ENCODE peak calls at places on chromosome 22, in eight cellular contexts. One of them, this sample, is unnamed.
A peak's percentile ranks its signal among the peaks of the same experiment; 100 is the strongest.

GRCh38 chr22:37253164-37253660 is 9.1 kb upstream of the RAC2 start:
- DNase-seq in pancreas: no peak
- DNase-seq in naive thymus-derived CD4-positive, alpha-beta T cell: no peak
- DNase-seq in right lobe of liver: no peak
- DNase-seq in NT2/D1: no peak
- DNase-seq in CD8-positive, alpha-beta T cell: no peak
- DNase-seq in psoas muscle: no peak
- DNase-seq in upper lobe of right lung: no peak
- DNase-seq in this sample: no peak

GRCh38 chr22:45318558-45319318 is 9.0 kb downstream of the FAM118A start:
- DNase-seq in naive thymus-derived CD4-positive, alpha-beta T cell: peak; percentile 76
- DNase-seq in psoas muscle: no peak
- DNase-seq in NT2/D1: no peak
- DNase-seq in upper lobe of right lung: no peak
- DNase-seq in CD8-positive, alpha-beta T cell: no peak
- DNase-seq in right lobe of liver: no peak
- DNase-seq in pancreas: no peak
- DNase-seq in this sample: no peak

GRCh38 chr22:28297504-28297903 is 378.4 kb upstream of the PITPNB start:
- DNase-seq in CD8-positive, alpha-beta T cell: no peak
- DNase-seq in psoas muscle: no peak
- DNase-seq in upper lobe of right lung: no peak
- DNase-seq in naive thymus-derived CD4-positive, alpha-beta T cell: no peak
- DNase-seq in pancreas: no peak
- DNase-seq in right lobe of liver: no peak
- DNase-seq in NT2/D1: no peak
- DNase-seq in this sample: no peak

GRCh38 chr22:20101638-20102037 is 14.3 kb upstream of the RANBP1 start:
- DNase-seq in pancreas: peak; percentile 50
- DNase-seq in naive thymus-derived CD4-positive, alpha-beta T cell: no peak
- DNase-seq in right lobe of liver: peak; percentile 79
- DNase-seq in psoas muscle: peak; percentile 19
- DNase-seq in NT2/D1: no peak
- DNase-seq in upper lobe of right lung: no peak
- DNase-seq in CD8-positive, alpha-beta T cell: no peak
- DNase-seq in this sample: no peak

GRCh38 chr22:29049655-29050263 is 11.9 kb downstream of the C22orf31 start:
- DNase-seq in pancreas: peak; percentile 73
- DNase-seq in NT2/D1: no peak
- DNase-seq in CD8-positive, alpha-beta T cell: no peak
- DNase-seq in naive thymus-derived CD4-positive, alpha-beta T cell: no peak
- DNase-seq in upper lobe of right lung: no peak
- DNase-seq in right lobe of liver: no peak
- DNase-seq in psoas muscle: no peak
- DNase-seq in this sample: no peak

GRCh38 chr22:26579331-26579886 is 10.5 kb downstream of the TPST2 start:
- DNase-seq in upper lobe of right lung: peak; percentile 66
- DNase-seq in naive thymus-derived CD4-positive, alpha-beta T cell: peak; percentile 48
- DNase-seq in right lobe of liver: no peak
- DNase-seq in psoas muscle: no peak
- DNase-seq in NT2/D1: no peak
- DNase-seq in CD8-positive, alpha-beta T cell: peak; percentile 50
- DNase-seq in pancreas: no peak
- DNase-seq in this sample: no peak

GRCh38 chr22:20498913-20499312 is 3.3 kb upstream of the KLHL22 start:
- DNase-seq in NT2/D1: no peak
- DNase-seq in psoas muscle: no peak
- DNase-seq in pancreas: no peak
- DNase-seq in CD8-positive, alpha-beta T cell: no peak
- DNase-seq in right lobe of liver: no peak
- DNase-seq in upper lobe of right lung: no peak
- DNase-seq in naive thymus-derived CD4-positive, alpha-beta T cell: no peak
- DNase-seq in this sample: no peak

GRCh38 chr22:36144886-36145541 is 15.5 kb downstream of the APOL3 start:
- DNase-seq in upper lobe of right lung: no peak
- DNase-seq in right lobe of liver: no peak
- DNase-seq in CD8-positive, alpha-beta T cell: no peak
- DNase-seq in naive thymus-derived CD4-positive, alpha-beta T cell: peak; percentile 45
- DNase-seq in psoas muscle: peak; percentile 75
- DNase-seq in pancreas: no peak
- DNase-seq in NT2/D1: peak; percentile 48
- DNase-seq in this sample: peak; percentile 77

GRCh38 chr22:35131423-35132050 is 65.6 kb downstream of the ISX start:
- DNase-seq in naive thymus-derived CD4-positive, alpha-beta T cell: no peak
- DNase-seq in NT2/D1: no peak
- DNase-seq in upper lobe of right lung: no peak
- DNase-seq in CD8-positive, alpha-beta T cell: no peak
- DNase-seq in psoas muscle: no peak
- DNase-seq in pancreas: no peak
- DNase-seq in right lobe of liver: no peak
- DNase-seq in this sample: no peak

GRCh38 chr22:27561301-27561820 is 240.2 kb downstream of the MN1 start:
- DNase-seq in naive thymus-derived CD4-positive, alpha-beta T cell: no peak
- DNase-seq in pancreas: no peak
- DNase-seq in psoas muscle: no peak
- DNase-seq in right lobe of liver: no peak
- DNase-seq in NT2/D1: no peak
- DNase-seq in CD8-positive, alpha-beta T cell: no peak
- DNase-seq in upper lobe of right lung: no peak
- DNase-seq in this sample: no peak

GRCh38 chr22:36692280-36692679 is 11.3 kb downstream of the CACNG2 start:
- DNase-seq in psoas muscle: no peak
- DNase-seq in pancreas: no peak
- DNase-seq in upper lobe of right lung: no peak
- DNase-seq in naive thymus-derived CD4-positive, alpha-beta T cell: no peak
- DNase-seq in CD8-positive, alpha-beta T cell: no peak
- DNase-seq in right lobe of liver: no peak
- DNase-seq in NT2/D1: no peak
- DNase-seq in this sample: no peak

GRCh38 chr22:37563153-37564081 is 3.1 kb downstream of the CDC42EP1 start:
- DNase-seq in naive thymus-derived CD4-positive, alpha-beta T cell: no peak
- DNase-seq in pancreas: peak; percentile 85
- DNase-seq in NT2/D1: no peak
- DNase-seq in right lobe of liver: peak; percentile 72
- DNase-seq in upper lobe of right lung: peak; percentile 82
- DNase-seq in psoas muscle: peak; percentile 81
- DNase-seq in CD8-positive, alpha-beta T cell: no peak
- DNase-seq in this sample: peak; percentile 90

GRCh38 chr22:20238567-20239062 is 29.5 kb downstream of the RTN4R start:
- DNase-seq in CD8-positive, alpha-beta T cell: peak; percentile 34
- DNase-seq in pancreas: no peak
- DNase-seq in NT2/D1: peak; percentile 44
- DNase-seq in naive thymus-derived CD4-positive, alpha-beta T cell: peak; percentile 38
- DNase-seq in psoas muscle: peak; percentile 67
- DNase-seq in upper lobe of right lung: peak; percentile 84
- DNase-seq in right lobe of liver: peak; percentile 84
- DNase-seq in this sample: no peak

GRCh38 chr22:32820131-32820882 is 18.8 kb downstream of the TIMP3 start:
- DNase-seq in right lobe of liver: no peak
- DNase-seq in CD8-positive, alpha-beta T cell: no peak
- DNase-seq in psoas muscle: no peak
- DNase-seq in NT2/D1: no peak
- DNase-seq in pancreas: no peak
- DNase-seq in naive thymus-derived CD4-positive, alpha-beta T cell: no peak
- DNase-seq in upper lobe of right lung: peak; percentile 19
- DNase-seq in this sample: no peak

GRCh38 chr22:37559901-37560681 is at the start of gene CDC42EP1:
- DNase-seq in CD8-positive, alpha-beta T cell: no peak
- DNase-seq in NT2/D1: no peak
- DNase-seq in psoas muscle: peak; percentile 75
- DNase-seq in right lobe of liver: peak; percentile 88
- DNase-seq in upper lobe of right lung: peak; percentile 87
- DNase-seq in naive thymus-derived CD4-positive, alpha-beta T cell: no peak
- DNase-seq in pancreas: peak; percentile 91
- DNase-seq in this sample: no peak

GRCh38 chr22:17945851-17946690 is 78.3 kb downstream of the MICAL3 start:
- DNase-seq in CD8-positive, alpha-beta T cell: no peak
- DNase-seq in pancreas: no peak
- DNase-seq in NT2/D1: no peak
- DNase-seq in naive thymus-derived CD4-positive, alpha-beta T cell: no peak
- DNase-seq in psoas muscle: no peak
- DNase-seq in right lobe of liver: no peak
- DNase-seq in upper lobe of right lung: no peak
- DNase-seq in this sample: no peak

GRCh38 chr22:37197451-37198289 is 9.6 kb upstream of the C1QTNF6 start:
- DNase-seq in NT2/D1: no peak
- DNase-seq in upper lobe of right lung: peak; percentile 76
- DNase-seq in psoas muscle: peak; percentile 84
- DNase-seq in naive thymus-derived CD4-positive, alpha-beta T cell: no peak
- DNase-seq in pancreas: peak; percentile 85
- DNase-seq in CD8-positive, alpha-beta T cell: no peak
- DNase-seq in right lobe of liver: peak; percentile 85
- DNase-seq in this sample: peak; percentile 88

GRCh38 chr22:47290706-47291430 is 528.4 kb downstream of the TBC1D22A start:
- DNase-seq in naive thymus-derived CD4-positive, alpha-beta T cell: no peak
- DNase-seq in pancreas: peak; percentile 25
- DNase-seq in CD8-positive, alpha-beta T cell: no peak
- DNase-seq in upper lobe of right lung: peak; percentile 21
- DNase-seq in NT2/D1: no peak
- DNase-seq in right lobe of liver: no peak
- DNase-seq in psoas muscle: peak; percentile 31
- DNase-seq in this sample: no peak

GRCh38 chr22:17726561-17727243 is 47.6 kb downstream of the BID start:
- DNase-seq in naive thymus-derived CD4-positive, alpha-beta T cell: no peak
- DNase-seq in NT2/D1: no peak
- DNase-seq in psoas muscle: no peak
- DNase-seq in pancreas: no peak
- DNase-seq in upper lobe of right lung: no peak
- DNase-seq in right lobe of liver: no peak
- DNase-seq in CD8-positive, alpha-beta T cell: no peak
- DNase-seq in this sample: no peak

GRCh38 chr22:28873183-28873964 is 10.0 kb upstream of the ZNRF3 start:
- DNase-seq in upper lobe of right lung: no peak
- DNase-seq in pancreas: no peak
- DNase-seq in CD8-positive, alpha-beta T cell: no peak
- DNase-seq in naive thymus-derived CD4-positive, alpha-beta T cell: no peak
- DNase-seq in NT2/D1: no peak
- DNase-seq in psoas muscle: no peak
- DNase-seq in right lobe of liver: no peak
- DNase-seq in this sample: no peak

GRCh38 chr22:29073618-29074275 is 912 bp downstream of the KREMEN1 start:
- DNase-seq in right lobe of liver: peak; percentile 72
- DNase-seq in upper lobe of right lung: peak; percentile 80
- DNase-seq in CD8-positive, alpha-beta T cell: no peak
- DNase-seq in pancreas: peak; percentile 87
- DNase-seq in NT2/D1: no peak
- DNase-seq in naive thymus-derived CD4-positive, alpha-beta T cell: no peak
- DNase-seq in psoas muscle: peak; percentile 74
- DNase-seq in this sample: no peak

GRCh38 chr22:26897384-26897783 is 240.0 kb downstream of the MIAT start:
- DNase-seq in upper lobe of right lung: no peak
- DNase-seq in CD8-positive, alpha-beta T cell: no peak
- DNase-seq in psoas muscle: no peak
- DNase-seq in naive thymus-derived CD4-positive, alpha-beta T cell: no peak
- DNase-seq in right lobe of liver: no peak
- DNase-seq in pancreas: no peak
- DNase-seq in NT2/D1: no peak
- DNase-seq in this sample: no peak

GRCh38 chr22:42997577-42997976 is 17.4 kb downstream of the PACSIN2 start:
- DNase-seq in upper lobe of right lung: no peak
- DNase-seq in pancreas: no peak
- DNase-seq in CD8-positive, alpha-beta T cell: no peak
- DNase-seq in psoas muscle: no peak
- DNase-seq in right lobe of liver: no peak
- DNase-seq in NT2/D1: no peak
- DNase-seq in naive thymus-derived CD4-positive, alpha-beta T cell: no peak
- DNase-seq in this sample: no peak
- H3K4me3 ChIP-seq in upper lobe of right lung: no peak overlapping the region
- H3K4me3 ChIP-seq in pancreas: no peak overlapping the region
- H3K4me3 ChIP-seq in CD8-positive, alpha-beta T cell: no peak overlapping the region
- H3K4me3 ChIP-seq in psoas muscle: no peak overlapping the region
- H3K4me3 ChIP-seq in right lobe of liver: no peak overlapping the region
- H3K4me3 ChIP-seq in NT2/D1: no peak overlapping the region
- H3K4me3 ChIP-seq in naive thymus-derived CD4-positive, alpha-beta T cell: no peak overlapping the region
- H3K4me3 ChIP-seq in this sample: no peak overlapping the region

DNA sequence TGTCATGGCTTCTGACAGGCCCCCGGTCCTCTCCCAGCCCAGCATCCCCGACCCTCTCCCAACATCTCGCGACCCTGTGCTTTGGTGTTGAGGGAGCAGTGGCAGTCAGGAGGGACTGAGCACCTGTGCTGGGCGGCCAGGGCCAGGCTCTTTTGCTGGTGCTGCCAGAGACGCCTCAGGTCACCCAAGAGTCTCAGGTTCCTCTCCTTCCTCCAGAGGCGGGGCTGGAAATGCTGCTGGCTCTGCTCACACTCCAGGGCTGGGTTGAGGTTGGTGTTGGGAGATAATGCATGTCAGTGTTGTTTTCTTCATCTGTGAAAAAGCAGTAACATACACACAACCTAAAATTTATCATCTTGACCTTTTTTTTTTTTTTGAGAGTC is 1.2 kb upstream of the IGLL1 start:
- DNase-seq in naive thymus-derived CD4-positive, alpha-beta T cell: no peak
- DNase-seq in NT2/D1: no peak
- DNase-seq in upper lobe of right lung: no peak
- DNase-seq in CD8-positive, alpha-beta T cell: no peak
- DNase-seq in pancreas: no peak
- DNase-seq in psoas muscle: no peak
- DNase-seq in right lobe of liver: no peak
- DNase-seq in this sample: no peak
- H3K9me3 ChIP-seq in naive thymus-derived CD4-positive, alpha-beta T cell: no peaks in the 10 kb centered on the region
- H3K9me3 ChIP-seq in NT2/D1: no peaks in the 10 kb centered on the region
- H3K9me3 ChIP-seq in upper lobe of right lung: no peaks in the 10 kb centered on the region
- H3K9me3 ChIP-seq in CD8-positive, alpha-beta T cell: no peaks in the 10 kb centered on the region
- H3K9me3 ChIP-seq in pancreas: no peaks in the 10 kb centered on the region
- H3K9me3 ChIP-seq in psoas muscle: no peaks in the 10 kb centered on the region
- H3K9me3 ChIP-seq in right lobe of liver: no peaks in the 10 kb centered on the region
- H3K9me3 ChIP-seq in this sample: no peaks in the 10 kb centered on the region

DNA sequence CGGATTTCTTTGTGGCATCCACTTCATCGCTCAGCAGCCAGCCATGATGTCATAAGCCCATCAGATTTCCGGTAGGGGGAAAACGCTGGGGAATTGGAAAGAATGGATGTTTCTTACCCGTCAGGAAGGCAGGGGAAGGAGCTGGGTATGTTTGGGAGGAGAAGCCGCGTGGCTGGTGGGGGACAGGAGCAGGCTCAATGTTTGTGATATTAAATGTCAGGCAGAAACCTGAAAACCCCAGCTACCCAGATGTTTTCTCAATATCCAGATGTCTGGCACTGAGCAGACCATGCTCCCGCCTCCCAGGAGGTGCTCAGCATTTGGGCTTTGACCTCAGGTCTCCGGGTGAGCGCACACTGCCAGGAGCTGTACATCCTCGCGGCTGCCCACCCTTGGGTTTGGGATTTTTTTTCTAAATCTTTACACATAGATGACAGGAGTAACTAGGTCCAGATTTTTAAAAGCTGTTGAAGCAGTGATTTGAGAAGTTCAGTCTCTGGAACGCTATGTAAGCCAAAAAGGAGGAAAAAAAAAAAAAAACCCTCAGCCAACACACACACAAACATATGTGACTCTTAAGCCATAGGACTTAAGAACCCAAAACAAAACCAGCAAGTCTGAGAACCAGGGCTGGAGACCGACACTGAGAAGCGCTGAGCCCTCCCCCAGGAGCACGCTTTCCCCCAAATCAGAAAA is 67.4 kb downstream of the NFAM1 start:
- DNase-seq in upper lobe of right lung: no peak
- DNase-seq in CD8-positive, alpha-beta T cell: no peak
- DNase-seq in naive thymus-derived CD4-positive, alpha-beta T cell: no peak
- DNase-seq in NT2/D1: no peak
- DNase-seq in pancreas: no peak
- DNase-seq in right lobe of liver: no peak
- DNase-seq in psoas muscle: no peak
- DNase-seq in this sample: peak; percentile 67
- H3K4me3 ChIP-seq in upper lobe of right lung: no peak overlapping the region
- H3K4me3 ChIP-seq in CD8-positive, alpha-beta T cell: no peak overlapping the region
- H3K4me3 ChIP-seq in naive thymus-derived CD4-positive, alpha-beta T cell: no peak overlapping the region
- H3K4me3 ChIP-seq in NT2/D1: no peak overlapping the region
- H3K4me3 ChIP-seq in pancreas: no peak overlapping the region
- H3K4me3 ChIP-seq in right lobe of liver: no peak overlapping the region
- H3K4me3 ChIP-seq in psoas muscle: no peak overlapping the region
- H3K4me3 ChIP-seq in this sample: no peak overlapping the region

GRCh38 chr22:49103314-49104052 is 724.2 kb downstream of the BRD1 start:
- DNase-seq in CD8-positive, alpha-beta T cell: no peak
- DNase-seq in upper lobe of right lung: peak; percentile 17
- DNase-seq in naive thymus-derived CD4-positive, alpha-beta T cell: no peak
- DNase-seq in pancreas: no peak
- DNase-seq in psoas muscle: no peak
- DNase-seq in NT2/D1: peak; percentile 15
- DNase-seq in right lobe of liver: peak; percentile 38
- DNase-seq in this sample: no peak
- H3K9me3 ChIP-seq in CD8-positive, alpha-beta T cell: no peaks in the 10 kb centered on the region
- H3K9me3 ChIP-seq in upper lobe of right lung: no peaks in the 10 kb centered on the region
- H3K9me3 ChIP-seq in naive thymus-derived CD4-positive, alpha-beta T cell: no peaks in the 10 kb centered on the region
- H3K9me3 ChIP-seq in pancreas: no peaks in the 10 kb centered on the region
- H3K9me3 ChIP-seq in psoas muscle: no peaks in the 10 kb centered on the region
- H3K9me3 ChIP-seq in NT2/D1: no peaks in the 10 kb centered on the region
- H3K9me3 ChIP-seq in right lobe of liver: no peaks in the 10 kb centered on the region
- H3K9me3 ChIP-seq in this sample: no peaks in the 10 kb centered on the region

This sample was measured in right atrium auricular region.